ENCODE peak calls at places on chromosomes 13 and 19, in nine cellular contexts. S is heart right ventricle; G is RWPE1; V is foreskin fibroblast; Q is CD4-positive, alpha-beta T cell; W is tibial artery; X is A549; D is lower leg skin; M is heart left ventricle. N is an unnamed sample.

GRCh38 chr13:34352958-34353357 is 535.0 kb downstream of the RFC3 start:
- DNase-seq in S (no peak), G (no peak), V (no peak), Q (no peak), W (no peak), X (no peak), D (no peak), M (no peak), N (no peak)

GRCh38 chr13:28718538-28719226 is at the start of gene SLC46A3:
- DNase-seq in S (peak), G (peak), V (peak), Q (peak), W (peak), X (peak), D (peak), M (peak), N (peak)

GRCh38 chr13:43908156-43909126 is 28.7 kb downstream of the LACC1 start:
- DNase-seq in S (no peak), G (peak), V (peak), Q (no peak), W (no peak), X (peak), D (no peak), M (no peak), N (peak)

GRCh38 chr19:535017-535835 is 3.7 kb downstream of the CDC34 start:
- DNase-seq in S (no peak), G (no peak), V (no peak), Q (no peak), W (no peak), X (no peak), D (no peak), M (no peak), N (no peak)

GRCh38 chr13:20129076-20129475 is 31.8 kb downstream of the GJA3 start:
- DNase-seq in S (no peak), G (no peak), V (no peak), Q (no peak), W (no peak), X (no peak), D (peak), M (no peak), N (no peak)

GRCh38 chr19:40285353-40286234 is 449 bp upstream of the AKT2 start:
- DNase-seq in S (peak), G (peak), V (peak), Q (peak), W (peak), X (peak), D (peak), M (peak), N (peak)

GRCh38 chr19:32480321-32480720 is 74.8 kb downstream of the DPY19L3 start:
- DNase-seq in S (no peak), G (no peak), V (no peak), Q (no peak), W (no peak), X (no peak), D (no peak), M (no peak), N (no peak)

GRCh38 chr19:17513801-17514200 is 2.4 kb downstream of the PGLS start:
- DNase-seq in S (no peak), G (peak), V (no peak), Q (no peak), W (no peak), X (no peak), D (no peak), M (no peak), N (no peak)

GRCh38 chr13:85266771-85267170 is 532.4 kb downstream of the SLITRK6 start:
- DNase-seq in S (no peak), G (no peak), V (no peak), Q (no peak), W (no peak), X (no peak), D (no peak), M (no peak), N (no peak)

GRCh38 chr13:85265296-85265695 is 533.9 kb downstream of the SLITRK6 start:
- DNase-seq in S (no peak), G (no peak), V (no peak), Q (no peak), W (no peak), X (no peak), D (no peak), M (no peak), N (no peak)

GRCh38 chr13:85266331-85266730 is 532.9 kb downstream of the SLITRK6 start:
- DNase-seq in S (no peak), G (no peak), V (no peak), Q (no peak), W (no peak), X (no peak), D (no peak), M (no peak), N (no peak)

GRCh38 chr13:85260896-85261295 is 538.3 kb downstream of the SLITRK6 start:
- DNase-seq in S (no peak), G (no peak), V (no peak), Q (no peak), W (no peak), X (no peak), D (no peak), M (no peak), N (no peak)

GRCh38 chr13:85261757-85262346 is 537.4 kb downstream of the SLITRK6 start:
- DNase-seq in S (no peak), G (peak), V (no peak), Q (no peak), W (no peak), X (no peak), D (no peak), M (no peak), N (no peak)
- TF ChIP-seq CTCF in S (peak), G (peak), V (peak), Q (no peak), W (no peak), X (peak), D (no peak), M (no peak), N (peak)

DNA sequence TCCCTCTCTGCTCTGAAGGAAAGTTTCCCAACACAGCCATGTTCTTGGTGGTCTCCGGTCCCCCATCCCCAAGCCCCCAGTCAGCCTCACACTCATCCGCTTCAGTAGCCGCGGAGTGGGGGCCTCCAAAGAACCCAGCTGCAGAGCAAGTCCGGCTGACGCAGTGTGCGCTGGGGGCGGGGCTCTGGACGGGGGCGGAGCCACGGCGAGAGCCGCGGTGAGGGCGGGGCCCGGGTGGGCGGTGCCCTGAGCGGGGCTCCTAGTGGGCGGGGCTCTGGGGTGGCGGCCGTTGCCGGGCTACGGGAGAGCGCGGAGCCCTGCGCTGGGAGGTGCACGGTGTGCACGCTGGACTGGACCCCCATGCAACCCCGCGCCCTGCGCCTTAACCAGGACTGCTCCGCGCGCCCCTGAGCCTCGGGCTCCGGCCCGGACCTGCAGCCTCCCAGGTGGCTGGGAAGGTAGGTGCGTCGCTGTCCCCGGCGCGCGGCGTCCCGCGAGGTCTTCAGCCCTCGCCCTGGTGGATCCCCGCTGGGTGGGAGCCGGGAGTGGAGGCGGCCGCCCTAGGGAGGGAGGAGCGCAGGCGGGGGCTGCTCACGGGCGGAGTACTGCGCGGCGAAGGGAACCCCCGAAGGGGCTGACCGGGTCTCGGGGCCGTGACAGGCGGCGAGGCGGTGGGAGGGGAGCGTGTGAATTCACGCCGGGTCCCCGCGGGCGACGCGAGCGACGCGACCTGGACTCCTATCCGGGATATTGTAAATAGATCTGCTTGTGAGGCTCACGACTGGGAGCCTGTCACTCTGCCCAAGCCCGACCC is 9.1 kb downstream of the TNFRSF19 start:
- DNase-seq in S (peak), G (peak), V (peak), Q (peak), W (peak), X (peak), D (peak), M (peak), N (peak)
- TF ChIP-seq CTCF in S (no peak), G (no peak), V (no peak), Q (no peak), W (no peak), X (no peak), D (no peak), M (no peak), N (no peak)

GRCh38 chr19:10655457-10656312 is 1.5 kb downstream of the ILF3 start:
- DNase-seq in S (no peak), G (no peak), V (no peak), Q (no peak), W (no peak), X (no peak), D (no peak), M (no peak), N (peak)
- TF ChIP-seq CTCF in S (no peak), G (no peak), V (peak), Q (no peak), W (no peak), X (no peak), D (no peak), M (no peak), N (no peak)

GRCh38 chr13:46385946-46386345 is 1.1 kb downstream of the RUBCNL start:
- DNase-seq in S (no peak), G (no peak), V (no peak), Q (no peak), W (no peak), X (no peak), D (no peak), M (no peak), N (no peak)

GRCh38 chr13:46386426-46386995 is 541 bp downstream of the RUBCNL start:
- DNase-seq in S (no peak), G (no peak), V (no peak), Q (no peak), W (no peak), X (no peak), D (no peak), M (no peak), N (no peak)

GRCh38 chr13:46388308-46388707 is 1.3 kb upstream of the RUBCNL start:
- DNase-seq in S (no peak), G (no peak), V (no peak), Q (no peak), W (no peak), X (no peak), D (no peak), M (no peak), N (no peak)

GRCh38 chr13:46388846-46389245 is 1.8 kb upstream of the RUBCNL start:
- DNase-seq in S (no peak), G (peak), V (no peak), Q (no peak), W (no peak), X (no peak), D (no peak), M (no peak), N (no peak)

DNA sequence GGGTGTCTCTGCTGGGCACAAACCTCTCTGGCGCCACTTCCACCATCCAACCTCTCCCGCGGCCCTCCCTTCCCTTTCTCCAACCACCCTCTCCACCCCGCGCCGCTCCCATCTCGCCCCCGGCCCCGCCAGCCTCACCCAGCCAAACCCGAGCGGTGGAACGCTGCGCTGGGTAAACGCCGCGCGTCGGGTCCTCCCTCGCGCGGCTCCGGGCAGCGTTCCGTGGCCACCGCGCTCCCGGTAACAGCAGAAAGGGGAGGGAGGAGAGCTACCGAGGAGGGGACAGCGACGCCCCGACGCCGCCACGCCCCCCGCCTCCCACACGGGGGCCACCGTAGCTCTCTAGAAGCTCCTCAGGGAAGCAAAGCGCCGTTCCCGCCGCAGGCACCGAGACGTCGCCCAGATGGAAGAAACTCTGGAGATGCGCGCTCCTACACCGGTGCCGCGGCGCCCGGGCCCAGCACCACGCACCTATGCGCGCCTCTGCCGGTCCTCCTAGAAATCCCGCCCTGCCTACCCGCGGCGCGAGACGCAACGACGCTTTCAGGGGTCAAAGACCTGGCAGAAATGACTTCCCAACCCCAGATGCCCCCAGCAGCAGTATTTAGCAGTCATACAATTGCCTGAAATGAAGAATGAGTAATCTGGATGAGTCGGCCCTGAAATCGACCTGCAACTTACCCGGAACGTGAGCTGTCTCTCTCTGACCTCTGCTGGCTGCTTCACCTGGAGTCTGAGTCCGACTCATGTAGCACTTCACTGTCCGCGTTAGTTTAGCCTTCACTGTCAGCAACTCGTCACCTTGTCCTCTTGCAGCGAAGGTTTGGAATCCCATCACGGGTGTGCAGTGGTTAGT is at the start of gene RUBCNL:
- DNase-seq in S (peak), G (peak), V (no peak), Q (no peak), W (no peak), X (no peak), D (peak), M (peak), N (peak)
- TF ChIP-seq CTCF in S (peak), G (no peak), V (no peak), Q (no peak), W (no peak), X (no peak), D (no peak), M (no peak), N (no peak)

GRCh38 chr19:45163156-45163555 is 2.4 kb upstream of the NKPD1 start:
- DNase-seq in S (no peak), G (no peak), V (no peak), Q (no peak), W (no peak), X (no peak), D (no peak), M (no peak), N (no peak)

GRCh38 chr19:45162464-45163143 is 1.8 kb upstream of the NKPD1 start:
- DNase-seq in S (no peak), G (no peak), V (no peak), Q (no peak), W (no peak), X (no peak), D (peak), M (no peak), N (no peak)

GRCh38 chr19:45166723-45167252 is 6.0 kb upstream of the NKPD1 start:
- DNase-seq in S (no peak), G (no peak), V (no peak), Q (no peak), W (no peak), X (no peak), D (no peak), M (peak), N (no peak)

GRCh38 chr19:45163751-45164150 is 3.0 kb upstream of the NKPD1 start:
- DNase-seq in S (no peak), G (no peak), V (no peak), Q (no peak), W (no peak), X (no peak), D (no peak), M (no peak), N (no peak)

GRCh38 chr19:45164577-45165335 is 4.0 kb upstream of the NKPD1 start:
- DNase-seq in S (peak), G (peak), V (no peak), Q (peak), W (no peak), X (no peak), D (peak), M (peak), N (no peak)
- TF ChIP-seq CTCF in S (no peak), G (no peak), V (no peak), Q (no peak), W (no peak), X (no peak), D (no peak), M (peak), N (no peak)

DNA sequence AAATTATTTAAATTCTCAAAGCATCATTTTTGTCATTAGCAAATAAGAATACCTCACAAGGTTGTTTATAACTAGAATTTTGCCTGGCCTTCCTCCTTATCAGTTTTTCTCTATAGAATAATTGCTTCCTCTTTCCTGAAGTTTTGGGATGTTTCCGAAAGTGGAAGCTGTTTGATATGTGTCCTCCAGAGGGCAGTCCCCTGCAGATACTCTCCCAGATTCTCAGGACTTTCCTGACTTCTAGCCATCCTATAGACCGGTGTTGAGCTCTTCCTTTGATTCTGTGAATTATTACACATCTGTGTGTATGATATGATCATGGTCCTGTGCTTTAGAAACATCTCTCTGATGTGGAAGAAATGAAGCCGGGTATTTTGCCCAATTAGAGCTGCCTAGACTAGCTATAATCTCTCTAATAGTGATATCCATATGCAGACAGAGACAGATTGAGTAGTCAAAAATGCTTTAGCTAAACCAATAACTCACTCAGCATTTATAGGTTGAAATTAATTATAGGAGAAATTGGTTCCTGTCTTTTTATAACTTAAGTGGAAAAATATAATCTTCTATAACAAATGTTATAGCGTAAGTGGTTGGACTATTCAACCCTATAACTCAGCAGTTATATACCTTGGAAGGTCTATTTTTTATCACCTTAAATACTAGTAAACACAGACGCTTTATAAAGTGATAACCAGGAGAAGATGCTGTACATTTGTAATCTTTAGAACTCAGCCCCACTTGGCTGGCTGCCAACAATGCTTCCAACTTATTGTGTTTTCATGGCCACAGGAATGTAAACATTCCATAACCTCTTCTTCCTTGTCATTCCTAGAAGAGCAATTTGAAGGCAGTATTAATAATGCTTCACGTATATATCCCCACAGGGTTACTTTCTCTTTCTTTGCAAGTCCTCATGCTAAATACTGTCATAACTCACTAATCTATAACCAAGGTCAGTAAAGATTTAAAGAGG is 201.0 kb upstream of the RXFP2 start:
- DNase-seq in S (no peak), G (peak), V (peak), Q (no peak), W (peak), X (no peak), D (no peak), M (no peak), N (peak)
- TF ChIP-seq CTCF in S (peak), G (peak), V (peak), Q (no peak), W (peak), X (peak), D (no peak), M (peak), N (peak)

GRCh38 chr19:46571495-46571894 is 29.6 kb upstream of the CALM3 start:
- DNase-seq in S (no peak), G (peak), V (peak), Q (no peak), W (no peak), X (peak), D (no peak), M (no peak), N (peak)
- TF ChIP-seq CTCF in S (no peak), G (peak), V (peak), Q (no peak), W (no peak), X (peak), D (no peak), M (no peak), N (no peak)

GRCh38 chr19:5805465-5806132 is 732 bp downstream of the NRTN start:
- DNase-seq in S (peak), G (peak), V (no peak), Q (peak), W (no peak), X (peak), D (peak), M (peak), N (peak)
- TF ChIP-seq CTCF in S (peak), G (peak), V (peak), Q (peak), W (no peak), X (peak), D (no peak), M (peak), N (peak)

GRCh38 chr13:108218044-108218974 is at the start of gene ABHD13:
- DNase-seq in S (peak), G (peak), V (peak), Q (peak), W (peak), X (peak), D (peak), M (peak), N (peak)

GRCh38 chr13:108214511-108215383 is 589 bp downstream of the LIG4 start:
- DNase-seq in S (peak), G (peak), V (no peak), Q (no peak), W (no peak), X (no peak), D (no peak), M (peak), N (peak)

GRCh38 chr13:108223850-108224503 is 5.8 kb downstream of the ABHD13 start:
- DNase-seq in S (no peak), G (no peak), V (no peak), Q (no peak), W (no peak), X (no peak), D (no peak), M (no peak), N (no peak)

GRCh38 chr13:108215428-108215827 is at the start of gene LIG4:
- DNase-seq in S (peak), G (peak), V (peak), Q (peak), W (peak), X (peak), D (peak), M (peak), N (peak)

DNA sequence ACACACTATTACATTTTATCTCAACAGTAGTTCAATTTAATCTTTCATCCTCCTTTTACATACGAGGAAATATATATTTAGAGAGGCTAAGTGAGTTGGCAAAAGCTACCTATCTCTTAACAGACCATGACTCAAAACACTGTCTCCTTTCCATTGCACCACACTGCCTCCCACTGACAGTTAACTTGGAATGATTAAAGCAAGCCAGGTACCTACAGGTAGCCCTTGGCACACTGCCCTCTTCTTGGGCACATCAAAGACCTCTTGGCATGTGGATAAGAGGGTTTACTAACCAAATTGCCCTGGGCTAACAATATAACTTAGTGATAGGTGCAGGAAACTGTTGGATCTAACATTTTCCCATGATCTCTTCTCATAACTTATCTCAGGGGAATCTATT is 1.9 kb downstream of the ABHD13 start:
- DNase-seq in S (no peak), G (peak), V (no peak), Q (no peak), W (no peak), X (no peak), D (no peak), M (no peak), N (no peak)
- TF ChIP-seq CTCF in S (no peak), G (no peak), V (no peak), Q (no peak), W (no peak), X (no peak), D (no peak), M (no peak), N (no peak)

N was measured in endothelial cell.